ENCODE peak calls at places on chromosomes 16 and 17, in six cellular contexts. W is neuronal stem cell, P is mesenchymal stem cell, H is trophoblast cell, S is H1, I is IMR-90. D is an unnamed sample.

GRCh38 chr17:73071387-73071999 is 21.0 kb downstream of the SLC39A11 start:
- DNase-seq in S (no peak), P (peak), W (no peak), I (peak), H (no peak), D (no peak)

GRCh38 chr16:54595636-54596035 is 309.0 kb upstream of the IRX3 start:
- DNase-seq in I (no peak), W (no peak), S (no peak), H (no peak), P (no peak), D (no peak)

GRCh38 chr16:69397821-69398521 is 12.2 kb upstream of the TERF2 start:
- DNase-seq in S (peak), P (peak), I (peak), H (peak), W (no peak), D (peak)

GRCh38 chr17:80364091-80364691 is 50.8 kb upstream of the ENDOV start:
- DNase-seq in W (peak), P (peak), H (no peak), S (peak), I (no peak), D (peak)

GRCh38 chr16:84194470-84195200 is 3.7 kb downstream of the ADAD2 start:
- DNase-seq in W (no peak), P (no peak), I (no peak), H (no peak), S (no peak), D (no peak)

GRCh38 chr17:4960279-4960922 is 7.2 kb downstream of the SPAG7 start:
- DNase-seq in S (no peak), H (no peak), I (no peak), W (no peak), P (no peak), D (peak)

GRCh38 chr16:27426423-27427408 is 24.7 kb downstream of the IL21R start:
- DNase-seq in H (no peak), I (peak), P (peak), W (no peak), S (peak), D (peak)

GRCh38 chr17:6669479-6670212 is 18.1 kb downstream of the C17orf100 start:
- DNase-seq in W (no peak), H (no peak), P (no peak), I (no peak), S (no peak), D (peak)

GRCh38 chr17:43979011-43979410 is 25.3 kb upstream of the PYY start:
- DNase-seq in P (no peak), S (no peak), W (no peak), H (no peak), I (no peak), D (no peak)

GRCh38 chr17:75633484-75634375 is 496 bp downstream of the SMIM5 start:
- DNase-seq in H (peak), W (peak), S (peak), I (peak), P (peak), D (peak)

GRCh38 chr17:80361495-80362220 is 53.3 kb upstream of the ENDOV start:
- DNase-seq in H (no peak), S (peak), W (peak), I (no peak), P (peak), D (peak)

GRCh38 chr17:75983501-75984181 is 4.6 kb downstream of the TEN1 start:
- DNase-seq in W (no peak), P (no peak), S (peak), I (no peak), H (peak), D (peak)

GRCh38 chr16:72658888-72659717 is 388.8 kb downstream of the ZFHX3 start:
- DNase-seq in H (no peak), S (no peak), P (peak), I (peak), W (no peak), D (no peak)

GRCh38 chr17:42679492-42680330 is 1.9 kb downstream of the CCR10 start:
- DNase-seq in H (peak), P (peak), S (peak), I (peak), W (peak), D (peak)

GRCh38 chr16:1877804-1878203 is 5.8 kb upstream of the MEIOB start:
- DNase-seq in W (no peak), I (no peak), S (no peak), P (no peak), H (no peak), D (no peak)

GRCh38 chr17:39769974-39770587 is 32.3 kb downstream of the GRB7 start:
- DNase-seq in S (no peak), I (peak), W (no peak), P (no peak), H (peak), D (no peak)

GRCh38 chr17:48427598-48427997 is 2.4 kb downstream of the SKAP1 start:
- DNase-seq in H (no peak), W (no peak), I (no peak), S (no peak), P (peak), D (no peak)

GRCh38 chr16:53282975-53283946 is 151.0 kb upstream of the RBL2 start:
- DNase-seq in I (peak), S (no peak), P (peak), W (peak), H (no peak), D (peak)

GRCh38 chr17:77693301-77693700 is 265.2 kb upstream of the TNRC6C start:
- DNase-seq in W (no peak), P (no peak), S (no peak), H (no peak), I (no peak), D (no peak)

GRCh38 chr16:72210072-72210471 is 38.1 kb upstream of the PMFBP1 start:
- DNase-seq in S (no peak), W (no peak), P (no peak), H (no peak), I (no peak), D (no peak)

GRCh38 chr16:54542805-54543504 is 256.4 kb upstream of the IRX3 start:
- DNase-seq in P (no peak), I (no peak), W (no peak), H (no peak), S (no peak), D (no peak)

GRCh38 chr17:21291862-21292261 is 7.4 kb downstream of the MAP2K3 start:
- DNase-seq in S (no peak), I (no peak), H (no peak), P (no peak), W (no peak), D (no peak)

GRCh38 chr17:68906638-68907037 is 48.6 kb downstream of the ABCA8 start:
- DNase-seq in I (peak), P (peak), S (no peak), H (no peak), W (no peak), D (peak)

GRCh38 chr16:72921106-72921505 is 126.8 kb downstream of the ZFHX3 start:
- DNase-seq in H (no peak), S (no peak), P (no peak), I (no peak), W (no peak), D (no peak)

GRCh38 chr16:89720859-89721643 is at the start of the genes VPS9D1 and ZNF276:
- DNase-seq in W (peak), S (peak), P (peak), H (peak), I (peak), D (peak)

DNA sequence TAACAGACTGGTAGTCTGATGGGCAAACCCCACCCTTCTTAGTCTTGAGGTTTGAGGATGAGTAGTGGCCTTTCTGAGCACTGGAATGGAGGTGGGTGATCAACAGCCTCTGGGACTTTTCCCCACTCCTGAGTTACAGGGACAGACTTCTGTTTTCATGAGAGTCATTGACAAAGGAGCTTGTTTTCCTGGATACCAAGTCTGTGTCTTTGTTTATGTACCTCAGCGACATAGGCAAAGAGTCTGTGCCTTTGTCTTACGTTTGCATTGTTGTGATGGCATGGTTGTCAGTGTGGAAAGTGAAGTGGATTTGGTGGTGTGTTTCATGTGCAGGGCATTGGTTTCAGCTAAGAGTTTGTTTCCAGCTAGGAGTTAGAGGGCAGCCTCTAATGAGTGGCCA is 17.5 kb downstream of the EPN2 start:
- DNase-seq in W (no peak), P (no peak), S (no peak), H (peak), I (no peak), D (peak)
- H4K8ac ChIP-seq in W (no peak), P (no peak), S (no peak), H (no peak), I (no peak), D (no peak)

GRCh38 chr17:82751171-82751570 is 694 bp upstream of the TBCD start:
- DNase-seq in P (no peak), H (no peak), I (no peak), W (no peak), S (peak), D (peak)
- H3K4me3 ChIP-seq in P (peak), H (peak), I (peak), W (peak), S (peak), D (peak)

GRCh38 chr16:57357330-57358151 is 1.0 kb upstream of the CCL22 start:
- DNase-seq in S (no peak), W (no peak), P (no peak), H (no peak), I (no peak), D (no peak)
- H4K8ac ChIP-seq in S (peak), W (no peak), P (no peak), H (no peak), I (no peak), D (no peak)

DNA sequence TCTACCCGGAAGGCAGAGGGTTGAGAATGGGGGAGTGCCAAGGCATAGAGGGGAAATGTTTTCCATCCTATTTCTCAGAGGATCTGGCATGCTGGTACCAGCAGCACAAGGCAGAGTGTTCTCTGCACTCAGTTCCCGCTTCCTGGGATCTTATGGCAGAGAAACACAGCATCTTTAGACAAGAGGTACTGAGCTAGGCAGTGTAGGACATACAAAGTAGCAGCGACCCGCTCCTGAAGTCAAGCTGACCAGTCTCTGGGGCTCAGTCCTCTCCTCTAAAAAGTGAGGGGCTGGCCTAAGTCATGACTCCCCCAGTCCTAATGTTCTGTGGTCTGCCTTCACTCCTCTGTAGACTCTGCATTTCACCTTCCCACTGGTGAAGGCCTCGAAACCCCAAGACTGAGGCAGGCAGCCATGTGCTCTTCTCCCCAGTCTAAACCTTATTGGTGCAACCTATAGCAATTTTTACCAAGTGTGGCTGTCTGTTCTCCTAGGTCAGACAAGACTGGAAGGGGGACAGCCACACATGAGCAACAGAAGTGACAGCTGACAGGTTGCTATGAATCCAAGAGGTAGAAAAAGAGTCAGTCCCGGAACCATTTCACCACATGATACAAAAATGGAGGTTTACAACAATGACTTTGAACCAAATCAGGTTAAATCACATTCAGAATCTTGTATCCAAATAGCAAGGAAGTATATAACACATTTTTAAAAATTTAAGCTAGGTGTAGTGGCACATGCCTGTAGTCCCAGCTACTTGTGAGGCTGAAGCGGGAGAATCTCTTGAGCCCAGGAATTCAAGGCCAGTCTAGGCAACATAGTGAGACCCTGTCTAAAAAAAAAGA is 11.4 kb upstream of the TSPOAP1 start:
- DNase-seq in P (no peak), W (no peak), I (no peak), S (no peak), H (peak), D (no peak)
- H3K4me3 ChIP-seq in P (no peak), W (no peak), I (peak), S (no peak), H (no peak), D (no peak)

GRCh38 chr17:28318759-28319660 is at the start of gene TMEM97:
- DNase-seq in P (peak), W (peak), I (peak), S (peak), H (peak), D (peak)
- H4K8ac ChIP-seq in P (peak), W (peak), I (no peak), S (peak), H (peak), D (no peak)

DNA sequence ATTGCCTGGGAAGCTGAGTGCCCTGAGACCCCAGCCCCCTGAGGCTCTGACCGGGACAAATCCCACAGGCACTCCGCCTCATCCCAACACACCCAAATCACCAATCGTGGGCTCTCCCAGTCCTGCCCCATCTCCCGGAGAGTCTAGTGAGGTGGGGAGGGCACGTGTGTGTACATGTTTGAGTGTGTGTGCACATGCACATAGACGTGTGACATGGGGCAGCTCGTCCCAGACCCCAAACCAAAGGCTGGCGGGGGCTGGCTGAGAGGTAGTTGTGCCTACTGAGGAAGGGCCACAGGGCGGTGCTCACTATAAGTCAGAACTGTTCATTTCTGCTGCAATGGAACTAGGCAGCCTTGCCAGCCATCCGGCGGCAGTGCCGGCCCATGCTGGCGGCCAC is 8.6 kb downstream of the SNAI3 start:
- DNase-seq in S (no peak), W (no peak), P (no peak), H (no peak), I (no peak), D (no peak)
- H3K4me3 ChIP-seq in S (no peak), W (no peak), P (no peak), H (peak), I (no peak), D (no peak)

GRCh38 chr17:15465045-15465701 is 2.2 kb downstream of the CDRT4 start:
- DNase-seq in P (no peak), H (no peak), S (no peak), I (no peak), W (no peak), D (no peak)
- H4K8ac ChIP-seq in P (no peak), H (no peak), S (no peak), I (no peak), W (peak), D (no peak)

D was measured in mesendoderm.